ENCODE peak calls at places on chromosomes 5 and 9, in nine cellular contexts. One of them, this sample, is unnamed.

GRCh38 chr5:31962928-31963327 is 211.2 kb downstream of the GOLPH3 start:
- DNase-seq in neural progenitor cell: no peak
- DNase-seq in HCT116: peak; percentile 38
- DNase-seq in GM23338: no peak
- DNase-seq in MM.1S: no peak
- DNase-seq in PC-3: peak; percentile 59
- DNase-seq in OCI-LY7: no peak
- DNase-seq in hepatocyte: peak; percentile 18
- DNase-seq in SK-N-SH: peak; percentile 21
- DNase-seq in this sample: peak; percentile 31

GRCh38 chr5:177370488-177371119 is 12.9 kb downstream of the RGS14 start:
- DNase-seq in neural progenitor cell: peak; percentile 99
- DNase-seq in HCT116: peak; percentile 94
- DNase-seq in GM23338: peak; percentile 98
- DNase-seq in MM.1S: peak; percentile 93
- DNase-seq in PC-3: peak; percentile 94
- DNase-seq in OCI-LY7: peak; percentile 87
- DNase-seq in hepatocyte: peak; percentile 97
- DNase-seq in SK-N-SH: peak; percentile 92
- DNase-seq in this sample: peak; percentile 94

GRCh38 chr9:129392093-129392541 is 214.1 kb upstream of the IER5L start:
- DNase-seq in neural progenitor cell: no peak
- DNase-seq in HCT116: no peak
- DNase-seq in GM23338: no peak
- DNase-seq in MM.1S: no peak
- DNase-seq in PC-3: no peak
- DNase-seq in OCI-LY7: no peak
- DNase-seq in hepatocyte: no peak
- DNase-seq in SK-N-SH: peak; percentile 33
- DNase-seq in this sample: no peak

GRCh38 chr5:107615173-107615856 is 55.4 kb downstream of the EFNA5 start:
- DNase-seq in neural progenitor cell: no peak
- DNase-seq in HCT116: no peak
- DNase-seq in GM23338: no peak
- DNase-seq in MM.1S: no peak
- DNase-seq in PC-3: peak; percentile 36
- DNase-seq in OCI-LY7: no peak
- DNase-seq in hepatocyte: no peak
- DNase-seq in SK-N-SH: peak; percentile 39
- DNase-seq in this sample: no peak

GRCh38 chr5:119063579-119064379 is 7.1 kb upstream of the DMXL1 start:
- DNase-seq in neural progenitor cell: no peak
- DNase-seq in HCT116: no peak
- DNase-seq in GM23338: no peak
- DNase-seq in MM.1S: no peak
- DNase-seq in PC-3: peak; percentile 17
- DNase-seq in OCI-LY7: no peak
- DNase-seq in hepatocyte: peak; percentile 24
- DNase-seq in SK-N-SH: no peak
- DNase-seq in this sample: peak; percentile 45

GRCh38 chr9:135592625-135593024 is 31.1 kb downstream of the PAEP start:
- DNase-seq in neural progenitor cell: no peak
- DNase-seq in HCT116: no peak
- DNase-seq in GM23338: no peak
- DNase-seq in MM.1S: no peak
- DNase-seq in PC-3: no peak
- DNase-seq in OCI-LY7: no peak
- DNase-seq in hepatocyte: no peak
- DNase-seq in SK-N-SH: no peak
- DNase-seq in this sample: no peak

GRCh38 chr9:112754578-112754977 is 4.0 kb downstream of the SNX30 start:
- DNase-seq in neural progenitor cell: no peak
- DNase-seq in HCT116: peak; percentile 49
- DNase-seq in GM23338: no peak
- DNase-seq in MM.1S: no peak
- DNase-seq in PC-3: peak; percentile 85
- DNase-seq in OCI-LY7: peak; percentile 31
- DNase-seq in hepatocyte: no peak
- DNase-seq in SK-N-SH: no peak
- DNase-seq in this sample: peak; percentile 76

GRCh38 chr9:135248111-135248510 is 160.6 kb downstream of the OLFM1 start:
- DNase-seq in neural progenitor cell: peak; percentile 75
- DNase-seq in HCT116: peak; percentile 8
- DNase-seq in GM23338: no peak
- DNase-seq in MM.1S: no peak
- DNase-seq in PC-3: no peak
- DNase-seq in OCI-LY7: no peak
- DNase-seq in hepatocyte: no peak
- DNase-seq in SK-N-SH: no peak
- DNase-seq in this sample: no peak

GRCh38 chr5:22431840-22432239 is 421.3 kb downstream of the CDH12 start:
- DNase-seq in neural progenitor cell: no peak
- DNase-seq in HCT116: no peak
- DNase-seq in GM23338: no peak
- DNase-seq in MM.1S: no peak
- DNase-seq in PC-3: peak; percentile 43
- DNase-seq in OCI-LY7: no peak
- DNase-seq in hepatocyte: no peak
- DNase-seq in SK-N-SH: no peak
- DNase-seq in this sample: no peak

GRCh38 chr5:7321724-7322123 is 74.2 kb upstream of the ADCY2 start:
- DNase-seq in neural progenitor cell: no peak
- DNase-seq in HCT116: no peak
- DNase-seq in GM23338: no peak
- DNase-seq in MM.1S: no peak
- DNase-seq in PC-3: no peak
- DNase-seq in OCI-LY7: no peak
- DNase-seq in hepatocyte: peak; percentile 22
- DNase-seq in SK-N-SH: no peak
- DNase-seq in this sample: peak; percentile 98

GRCh38 chr9:23088932-23089364 is 642.3 kb downstream of the DMRTA1 start:
- DNase-seq in neural progenitor cell: peak; percentile 84
- DNase-seq in HCT116: no peak
- DNase-seq in GM23338: peak; percentile 74
- DNase-seq in MM.1S: no peak
- DNase-seq in PC-3: peak; percentile 52
- DNase-seq in OCI-LY7: peak; percentile 1
- DNase-seq in hepatocyte: peak; percentile 43
- DNase-seq in SK-N-SH: no peak
- DNase-seq in this sample: peak; percentile 17

GRCh38 chr9:120655005-120655622 is 59.2 kb downstream of the MEGF9 start:
- DNase-seq in neural progenitor cell: no peak
- DNase-seq in HCT116: no peak
- DNase-seq in GM23338: no peak
- DNase-seq in MM.1S: peak; percentile 25
- DNase-seq in PC-3: peak; percentile 64
- DNase-seq in OCI-LY7: no peak
- DNase-seq in hepatocyte: no peak
- DNase-seq in SK-N-SH: no peak
- DNase-seq in this sample: peak; percentile 40

GRCh38 chr5:125112196-125112595 is 365.8 kb upstream of the ZNF608 start:
- DNase-seq in neural progenitor cell: no peak
- DNase-seq in HCT116: no peak
- DNase-seq in GM23338: no peak
- DNase-seq in MM.1S: no peak
- DNase-seq in PC-3: peak; percentile 34
- DNase-seq in OCI-LY7: no peak
- DNase-seq in hepatocyte: no peak
- DNase-seq in SK-N-SH: no peak
- DNase-seq in this sample: no peak

DNA sequence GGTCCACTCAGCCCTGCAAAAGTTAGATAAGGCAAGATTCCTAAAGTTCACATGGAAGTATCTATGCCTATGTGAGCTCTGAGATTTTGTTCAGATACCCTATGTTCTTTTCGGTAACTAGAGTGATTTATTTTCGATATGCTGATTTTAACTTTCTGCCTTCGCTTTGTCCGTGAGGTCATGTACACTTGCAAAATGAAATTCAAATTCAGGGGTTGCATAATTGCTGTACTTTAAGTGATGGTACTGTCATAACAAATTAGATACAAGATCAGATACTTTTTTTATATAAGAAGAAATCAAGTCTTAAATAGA is 338 bp upstream of the ECPAS start:
- DNase-seq in neural progenitor cell: no peak
- DNase-seq in HCT116: no peak
- DNase-seq in GM23338: no peak
- DNase-seq in MM.1S: peak; percentile 65
- DNase-seq in PC-3: no peak
- DNase-seq in OCI-LY7: no peak
- DNase-seq in hepatocyte: no peak
- DNase-seq in SK-N-SH: no peak
- DNase-seq in this sample: no peak
- TF ChIP-seq EZH2phosphoT487 in neural progenitor cell: no peak
- TF ChIP-seq EZH2phosphoT487 in HCT116: no peak
- TF ChIP-seq EZH2phosphoT487 in GM23338: no peak
- TF ChIP-seq EZH2phosphoT487 in MM.1S: no peak
- TF ChIP-seq EZH2phosphoT487 in PC-3: no peak
- TF ChIP-seq EZH2phosphoT487 in OCI-LY7: no peak
- TF ChIP-seq EZH2phosphoT487 in hepatocyte: no peak
- TF ChIP-seq EZH2phosphoT487 in SK-N-SH: no peak
- TF ChIP-seq EZH2phosphoT487 in this sample: no peak

GRCh38 chr9:27861887-27862286 is 288.6 kb upstream of the C9orf72 start:
- DNase-seq in neural progenitor cell: no peak
- DNase-seq in HCT116: no peak
- DNase-seq in GM23338: no peak
- DNase-seq in MM.1S: peak; percentile 88
- DNase-seq in PC-3: no peak
- DNase-seq in OCI-LY7: no peak
- DNase-seq in hepatocyte: no peak
- DNase-seq in SK-N-SH: no peak
- DNase-seq in this sample: peak; percentile 3

GRCh38 chr9:27870404-27870803 is 297.1 kb upstream of the C9orf72 start:
- DNase-seq in neural progenitor cell: no peak
- DNase-seq in HCT116: no peak
- DNase-seq in GM23338: no peak
- DNase-seq in MM.1S: no peak
- DNase-seq in PC-3: peak; percentile 17
- DNase-seq in OCI-LY7: no peak
- DNase-seq in hepatocyte: peak; percentile 33
- DNase-seq in SK-N-SH: no peak
- DNase-seq in this sample: no peak

GRCh38 chr9:27866741-27867140 is 293.5 kb upstream of the C9orf72 start:
- DNase-seq in neural progenitor cell: peak; percentile 5
- DNase-seq in HCT116: no peak
- DNase-seq in GM23338: peak; percentile 17
- DNase-seq in MM.1S: no peak
- DNase-seq in PC-3: no peak
- DNase-seq in OCI-LY7: no peak
- DNase-seq in hepatocyte: no peak
- DNase-seq in SK-N-SH: no peak
- DNase-seq in this sample: no peak

DNA sequence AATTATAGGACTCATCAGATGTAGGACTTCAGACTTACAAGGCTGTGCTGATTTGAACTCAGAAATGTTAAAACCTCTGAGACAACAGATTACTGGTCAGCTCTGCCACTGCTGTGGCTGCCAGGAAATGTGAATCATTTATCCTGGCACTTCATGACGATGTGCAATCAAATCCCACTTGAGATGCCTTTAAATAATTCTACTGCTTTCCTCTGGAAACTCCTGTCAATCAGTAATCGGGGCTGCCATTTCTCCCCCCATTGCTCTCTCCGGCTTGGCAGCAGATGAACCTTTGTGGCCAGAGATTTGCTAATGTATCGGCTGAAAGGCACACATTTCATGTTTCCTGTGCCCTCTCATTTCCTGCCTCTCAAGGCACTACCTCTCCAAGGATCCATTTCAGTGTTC is 291.8 kb upstream of the C9orf72 start:
- DNase-seq in neural progenitor cell: no peak
- DNase-seq in HCT116: no peak
- DNase-seq in GM23338: no peak
- DNase-seq in MM.1S: no peak
- DNase-seq in PC-3: peak; percentile 44
- DNase-seq in OCI-LY7: no peak
- DNase-seq in hepatocyte: no peak
- DNase-seq in SK-N-SH: no peak
- DNase-seq in this sample: peak; percentile 46
- H2AFZ ChIP-seq in neural progenitor cell: peak overlapping the region; percentile 45
- H2AFZ ChIP-seq in HCT116: no peak overlapping the region
- H2AFZ ChIP-seq in GM23338: peak overlapping the region; percentile 5
- H2AFZ ChIP-seq in MM.1S: no peak overlapping the region
- H2AFZ ChIP-seq in PC-3: no peak overlapping the region
- H2AFZ ChIP-seq in OCI-LY7: no peak overlapping the region
- H2AFZ ChIP-seq in hepatocyte: no peak overlapping the region
- H2AFZ ChIP-seq in SK-N-SH: peak overlapping the region; percentile 78
- H2AFZ ChIP-seq in this sample: no peak overlapping the region

GRCh38 chr9:119005162-119005561 is 364.1 kb downstream of the BRINP1 start:
- DNase-seq in neural progenitor cell: peak; percentile 55
- DNase-seq in HCT116: no peak
- DNase-seq in GM23338: peak; percentile 68
- DNase-seq in MM.1S: no peak
- DNase-seq in PC-3: no peak
- DNase-seq in OCI-LY7: no peak
- DNase-seq in hepatocyte: no peak
- DNase-seq in SK-N-SH: no peak
- DNase-seq in this sample: peak; percentile 43
- TF ChIP-seq EZH2phosphoT487 in neural progenitor cell: no peak
- TF ChIP-seq EZH2phosphoT487 in HCT116: no peak
- TF ChIP-seq EZH2phosphoT487 in GM23338: no peak
- TF ChIP-seq EZH2phosphoT487 in MM.1S: no peak
- TF ChIP-seq EZH2phosphoT487 in PC-3: no peak
- TF ChIP-seq EZH2phosphoT487 in OCI-LY7: no peak
- TF ChIP-seq EZH2phosphoT487 in hepatocyte: no peak
- TF ChIP-seq EZH2phosphoT487 in SK-N-SH: no peak
- TF ChIP-seq EZH2phosphoT487 in this sample: no peak

GRCh38 chr5:142386151-142387021 is 61.6 kb upstream of the SPRY4 start:
- DNase-seq in neural progenitor cell: no peak
- DNase-seq in HCT116: no peak
- DNase-seq in GM23338: peak; percentile 39
- DNase-seq in MM.1S: no peak
- DNase-seq in PC-3: peak; percentile 7
- DNase-seq in OCI-LY7: no peak
- DNase-seq in hepatocyte: peak; percentile 32
- DNase-seq in SK-N-SH: no peak
- DNase-seq in this sample: peak; percentile 30

GRCh38 chr5:142385194-142385593 is 60.4 kb upstream of the SPRY4 start:
- DNase-seq in neural progenitor cell: no peak
- DNase-seq in HCT116: no peak
- DNase-seq in GM23338: no peak
- DNase-seq in MM.1S: no peak
- DNase-seq in PC-3: no peak
- DNase-seq in OCI-LY7: no peak
- DNase-seq in hepatocyte: no peak
- DNase-seq in SK-N-SH: no peak
- DNase-seq in this sample: peak; percentile 90

GRCh38 chr5:142388696-142389095 is 63.9 kb upstream of the SPRY4 start:
- DNase-seq in neural progenitor cell: no peak
- DNase-seq in HCT116: no peak
- DNase-seq in GM23338: no peak
- DNase-seq in MM.1S: no peak
- DNase-seq in PC-3: peak; percentile 69
- DNase-seq in OCI-LY7: no peak
- DNase-seq in hepatocyte: no peak
- DNase-seq in SK-N-SH: no peak
- DNase-seq in this sample: no peak

GRCh38 chr5:142387022-142387682 is 62.3 kb upstream of the SPRY4 start:
- DNase-seq in neural progenitor cell: no peak
- DNase-seq in HCT116: no peak
- DNase-seq in GM23338: no peak
- DNase-seq in MM.1S: no peak
- DNase-seq in PC-3: no peak
- DNase-seq in OCI-LY7: no peak
- DNase-seq in hepatocyte: no peak
- DNase-seq in SK-N-SH: no peak
- DNase-seq in this sample: no peak

GRCh38 chr5:142384014-142384413 is 59.2 kb upstream of the SPRY4 start:
- DNase-seq in neural progenitor cell: no peak
- DNase-seq in HCT116: no peak
- DNase-seq in GM23338: no peak
- DNase-seq in MM.1S: no peak
- DNase-seq in PC-3: no peak
- DNase-seq in OCI-LY7: no peak
- DNase-seq in hepatocyte: no peak
- DNase-seq in SK-N-SH: no peak
- DNase-seq in this sample: no peak
- H2AFZ ChIP-seq in neural progenitor cell: no peak overlapping the region
- H2AFZ ChIP-seq in HCT116: no peak overlapping the region
- H2AFZ ChIP-seq in GM23338: no peak overlapping the region
- H2AFZ ChIP-seq in MM.1S: no peak overlapping the region
- H2AFZ ChIP-seq in PC-3: no peak overlapping the region
- H2AFZ ChIP-seq in OCI-LY7: no peak overlapping the region
- H2AFZ ChIP-seq in hepatocyte: no peak overlapping the region
- H2AFZ ChIP-seq in SK-N-SH: no peak overlapping the region
- H2AFZ ChIP-seq in this sample: no peak overlapping the region

This sample was measured in GM23248.